ENCODE peak calls at places on chromosomes 2 and 18, in five cellular contexts. One of them, this sample, is unnamed.

GRCh38 chr2:20667151-20667530 is 197 bp downstream of the GDF7 start:
- DNase-seq in K562: no peak
- DNase-seq in pancreas: no peak
- DNase-seq in astrocyte of the spinal cord: no peak
- DNase-seq in uterus: no peak
- DNase-seq in this sample: no peak

GRCh38 chr18:77749189-77749588 is 499.5 kb downstream of the GALR1 start:
- DNase-seq in pancreas: no peak
- DNase-seq in astrocyte of the spinal cord: no peak
- DNase-seq in K562: peak
- DNase-seq in uterus: no peak
- DNase-seq in this sample: no peak

GRCh38 chr18:79720359-79720733 is 40.7 kb downstream of the CTDP1 start:
- DNase-seq in pancreas: no peak
- DNase-seq in uterus: no peak
- DNase-seq in K562: no peak
- DNase-seq in astrocyte of the spinal cord: no peak
- DNase-seq in this sample: no peak

GRCh38 chr18:7778181-7778580 is 211.1 kb downstream of the PTPRM start:
- DNase-seq in uterus: no peak
- DNase-seq in K562: no peak
- DNase-seq in pancreas: no peak
- DNase-seq in astrocyte of the spinal cord: no peak
- DNase-seq in this sample: no peak

GRCh38 chr2:148813603-148814065 is 61.4 kb upstream of the KIF5C start:
- DNase-seq in pancreas: no peak
- DNase-seq in astrocyte of the spinal cord: no peak
- DNase-seq in uterus: no peak
- DNase-seq in K562: peak
- DNase-seq in this sample: no peak

GRCh38 chr2:41326801-41327200 is 721.0 kb upstream of the PKDCC start:
- DNase-seq in astrocyte of the spinal cord: no peak
- DNase-seq in pancreas: no peak
- DNase-seq in K562: no peak
- DNase-seq in uterus: no peak
- DNase-seq in this sample: no peak

GRCh38 chr2:99763764-99764163 is 273.9 kb upstream of the REV1 start:
- DNase-seq in uterus: no peak
- DNase-seq in astrocyte of the spinal cord: no peak
- DNase-seq in pancreas: no peak
- DNase-seq in K562: no peak
- DNase-seq in this sample: no peak

GRCh38 chr2:141778315-141778835 is 352.4 kb downstream of the LRP1B start:
- DNase-seq in pancreas: no peak
- DNase-seq in uterus: no peak
- DNase-seq in astrocyte of the spinal cord: no peak
- DNase-seq in K562: no peak
- DNase-seq in this sample: no peak

GRCh38 chr18:79910563-79910962 is 40.9 kb downstream of the SLC66A2 start:
- DNase-seq in astrocyte of the spinal cord: no peak
- DNase-seq in uterus: no peak
- DNase-seq in K562: no peak
- DNase-seq in pancreas: no peak
- DNase-seq in this sample: no peak

GRCh38 chr18:36511791-36512352 is 214.4 kb downstream of the FHOD3 start:
- DNase-seq in pancreas: no peak
- DNase-seq in astrocyte of the spinal cord: no peak
- DNase-seq in uterus: no peak
- DNase-seq in K562: no peak
- DNase-seq in this sample: no peak

GRCh38 chr18:28411806-28412205 is 234.9 kb upstream of the CDH2 start:
- DNase-seq in K562: no peak
- DNase-seq in astrocyte of the spinal cord: peak
- DNase-seq in uterus: no peak
- DNase-seq in pancreas: no peak
- DNase-seq in this sample: no peak

GRCh38 chr2:97751752-97752151 is 38.4 kb downstream of the ZAP70 start:
- DNase-seq in pancreas: no peak
- DNase-seq in astrocyte of the spinal cord: peak
- DNase-seq in uterus: no peak
- DNase-seq in K562: no peak
- DNase-seq in this sample: peak

GRCh38 chr2:28403388-28403956 is 10.8 kb downstream of the FOSL2 start:
- DNase-seq in astrocyte of the spinal cord: no peak
- DNase-seq in pancreas: no peak
- DNase-seq in uterus: no peak
- DNase-seq in K562: no peak
- DNase-seq in this sample: no peak

GRCh38 chr2:28394331-28394877 is 1.7 kb downstream of the FOSL2 start:
- DNase-seq in pancreas: peak
- DNase-seq in uterus: peak
- DNase-seq in astrocyte of the spinal cord: peak
- DNase-seq in K562: no peak
- DNase-seq in this sample: no peak

GRCh38 chr2:74333175-74333574 is 10.0 kb downstream of the SLC4A5 start:
- DNase-seq in astrocyte of the spinal cord: peak
- DNase-seq in K562: peak
- DNase-seq in uterus: no peak
- DNase-seq in pancreas: no peak
- DNase-seq in this sample: no peak

GRCh38 chr2:121530210-121530562 is 494 bp upstream of the RNU4ATAC start:
- DNase-seq in uterus: peak
- DNase-seq in pancreas: peak
- DNase-seq in astrocyte of the spinal cord: peak
- DNase-seq in K562: peak
- DNase-seq in this sample: peak

GRCh38 chr2:25018681-25019080 is 23.2 kb upstream of the EFR3B start:
- DNase-seq in pancreas: no peak
- DNase-seq in K562: no peak
- DNase-seq in uterus: no peak
- DNase-seq in astrocyte of the spinal cord: no peak
- DNase-seq in this sample: no peak
- TF ChIP-seq CTCF in pancreas: no peak
- TF ChIP-seq CTCF in K562: no peak
- TF ChIP-seq CTCF in uterus: no peak
- TF ChIP-seq CTCF in astrocyte of the spinal cord: no peak
- TF ChIP-seq CTCF in this sample: no peak

GRCh38 chr2:204315236-204315662 is 230.0 kb upstream of the PARD3B start:
- DNase-seq in pancreas: no peak
- DNase-seq in astrocyte of the spinal cord: peak
- DNase-seq in K562: no peak
- DNase-seq in uterus: no peak
- DNase-seq in this sample: no peak
- H3K4me3 ChIP-seq in pancreas: no peak
- H3K4me3 ChIP-seq in astrocyte of the spinal cord: no peak
- H3K4me3 ChIP-seq in K562: no peak
- H3K4me3 ChIP-seq in uterus: no peak
- H3K4me3 ChIP-seq in this sample: no peak

GRCh38 chr2:100952512-100952911 is 49.6 kb upstream of the RPL31 start:
- DNase-seq in K562: no peak
- DNase-seq in uterus: no peak
- DNase-seq in pancreas: no peak
- DNase-seq in astrocyte of the spinal cord: no peak
- DNase-seq in this sample: no peak
- TF ChIP-seq CTCF in K562: no peak
- TF ChIP-seq CTCF in uterus: no peak
- TF ChIP-seq CTCF in pancreas: no peak
- TF ChIP-seq CTCF in astrocyte of the spinal cord: no peak
- TF ChIP-seq CTCF in this sample: no peak

DNA sequence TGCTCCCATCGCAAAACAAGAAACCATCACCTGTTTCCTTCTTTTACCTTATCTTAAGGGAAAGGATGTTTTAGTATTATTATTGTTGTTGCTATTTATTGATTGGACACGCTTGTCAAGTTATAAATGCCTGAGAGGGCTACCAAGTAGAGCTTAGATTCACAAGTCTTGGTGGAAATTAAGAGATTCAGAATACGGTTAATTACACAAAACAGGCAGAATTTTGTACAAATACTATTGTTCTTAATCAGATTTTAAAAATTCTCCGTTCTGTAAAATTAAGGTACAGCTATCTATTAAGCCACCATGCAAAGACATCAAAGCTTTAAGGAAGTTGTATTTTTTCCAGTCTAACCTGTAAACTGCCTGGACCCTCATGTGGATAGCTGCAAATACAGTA is 1.1 kb upstream of the ZNF521 start:
- DNase-seq in astrocyte of the spinal cord: no peak
- DNase-seq in uterus: no peak
- DNase-seq in pancreas: no peak
- DNase-seq in K562: no peak
- DNase-seq in this sample: no peak
- H3K4me3 ChIP-seq in astrocyte of the spinal cord: no peak
- H3K4me3 ChIP-seq in uterus: no peak
- H3K4me3 ChIP-seq in pancreas: no peak
- H3K4me3 ChIP-seq in K562: no peak
- H3K4me3 ChIP-seq in this sample: no peak

GRCh38 chr2:137659616-137660015 is 304.7 kb upstream of the HNMT start:
- DNase-seq in K562: no peak
- DNase-seq in uterus: no peak
- DNase-seq in astrocyte of the spinal cord: no peak
- DNase-seq in pancreas: no peak
- DNase-seq in this sample: peak
- TF ChIP-seq CTCF in K562: no peak
- TF ChIP-seq CTCF in uterus: no peak
- TF ChIP-seq CTCF in astrocyte of the spinal cord: no peak
- TF ChIP-seq CTCF in pancreas: no peak
- TF ChIP-seq CTCF in this sample: no peak

DNA sequence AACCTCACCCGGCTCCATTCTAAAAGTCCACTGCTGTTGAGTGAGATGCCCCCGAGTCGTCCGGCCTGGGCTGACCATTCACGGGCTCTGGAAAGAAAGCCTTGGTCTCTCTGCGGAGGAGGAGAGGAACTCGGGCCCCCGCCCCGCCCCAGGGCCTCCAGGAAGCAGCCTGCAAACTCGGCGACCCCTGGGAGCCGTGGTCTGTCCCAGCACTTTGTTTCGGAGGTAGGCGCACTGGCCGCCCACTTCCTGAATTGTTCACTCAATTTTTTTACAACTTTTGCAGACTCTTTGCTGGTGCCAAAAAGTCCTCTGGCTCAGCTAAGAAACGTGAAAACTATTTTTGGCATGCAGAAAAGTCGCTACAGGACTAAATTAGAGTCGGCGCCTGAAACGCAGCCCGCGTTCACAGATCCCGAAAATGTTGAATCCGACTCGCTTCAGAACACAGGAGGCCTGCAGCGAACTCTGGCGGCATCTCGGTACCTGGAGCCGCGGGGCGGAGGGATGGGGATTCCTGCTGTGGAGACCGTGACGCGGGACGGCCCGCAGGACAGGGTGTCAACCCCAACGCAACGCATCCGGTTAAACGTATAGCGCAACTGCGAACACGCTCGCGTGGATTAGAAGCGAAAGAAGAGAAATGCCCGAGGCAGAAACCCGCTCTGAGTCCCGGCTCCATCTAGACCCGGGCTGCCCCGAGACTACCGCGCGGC is 1.5 kb downstream of the PXDN start:
- DNase-seq in astrocyte of the spinal cord: peak
- DNase-seq in pancreas: no peak
- DNase-seq in K562: no peak
- DNase-seq in uterus: peak
- DNase-seq in this sample: peak
- H3K4me3 ChIP-seq in astrocyte of the spinal cord: peak
- H3K4me3 ChIP-seq in pancreas: peak
- H3K4me3 ChIP-seq in K562: no peak
- H3K4me3 ChIP-seq in uterus: peak
- H3K4me3 ChIP-seq in this sample: peak

GRCh38 chr2:159071190-159071915 is 102.9 kb downstream of the TANC1 start:
- DNase-seq in K562: no peak
- DNase-seq in uterus: no peak
- DNase-seq in pancreas: no peak
- DNase-seq in astrocyte of the spinal cord: peak
- DNase-seq in this sample: no peak
- TF ChIP-seq CTCF in K562: no peak
- TF ChIP-seq CTCF in uterus: no peak
- TF ChIP-seq CTCF in pancreas: no peak
- TF ChIP-seq CTCF in astrocyte of the spinal cord: no peak
- TF ChIP-seq CTCF in this sample: peak

GRCh38 chr2:8457620-8458255 is 224.1 kb upstream of the ID2 start:
- DNase-seq in astrocyte of the spinal cord: no peak
- DNase-seq in uterus: no peak
- DNase-seq in pancreas: no peak
- DNase-seq in K562: no peak
- DNase-seq in this sample: no peak
- H3K4me3 ChIP-seq in astrocyte of the spinal cord: no peak
- H3K4me3 ChIP-seq in uterus: no peak
- H3K4me3 ChIP-seq in pancreas: no peak
- H3K4me3 ChIP-seq in K562: no peak
- H3K4me3 ChIP-seq in this sample: no peak

DNA sequence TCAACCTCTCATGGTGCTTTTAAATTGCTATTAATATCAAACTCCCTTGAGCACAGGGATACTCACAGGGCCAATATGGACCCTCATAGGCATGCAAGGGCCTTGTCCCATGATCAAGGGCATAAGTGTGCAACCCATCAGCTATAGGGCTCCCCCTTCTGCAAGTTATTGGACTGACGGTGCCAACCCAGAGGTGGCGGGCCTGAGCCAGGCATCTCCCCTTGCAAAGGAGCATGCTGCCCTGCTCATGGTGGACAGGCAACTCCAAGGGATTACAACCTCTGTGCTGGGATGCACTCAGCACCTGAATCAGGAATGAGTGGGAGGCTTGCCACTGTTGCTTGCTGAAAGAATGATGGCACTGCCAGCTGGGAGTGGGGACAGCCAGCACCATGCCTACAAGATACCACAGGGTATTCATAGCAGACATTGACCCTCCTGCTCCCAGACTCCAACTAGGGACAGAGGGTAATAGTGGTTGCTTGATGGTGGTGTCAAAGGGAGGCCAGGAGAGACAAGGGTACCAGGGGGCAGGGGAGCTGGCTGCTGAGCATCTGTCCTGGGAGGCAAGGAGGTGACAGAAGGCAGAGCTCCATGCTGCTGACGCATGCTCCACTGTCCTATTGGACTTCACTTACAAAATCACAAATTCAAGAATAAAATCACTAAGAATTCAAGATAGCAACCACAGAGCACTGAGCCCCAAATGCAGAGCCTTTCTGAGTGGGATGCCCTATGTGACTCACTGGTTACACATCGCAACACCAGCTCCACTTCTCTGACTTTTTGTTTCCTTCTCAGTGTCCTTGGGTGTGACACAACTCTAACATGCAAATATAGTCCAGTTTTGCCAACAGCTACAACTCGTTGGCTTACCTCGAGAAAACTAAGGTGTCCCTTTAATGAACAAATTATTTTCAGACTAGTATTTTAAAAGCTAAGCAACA is 157.1 kb upstream of the CCDC150 start:
- DNase-seq in pancreas: no peak
- DNase-seq in astrocyte of the spinal cord: peak
- DNase-seq in K562: no peak
- DNase-seq in uterus: no peak
- DNase-seq in this sample: no peak
- TF ChIP-seq CTCF in pancreas: no peak
- TF ChIP-seq CTCF in astrocyte of the spinal cord: no peak
- TF ChIP-seq CTCF in K562: no peak
- TF ChIP-seq CTCF in uterus: no peak
- TF ChIP-seq CTCF in this sample: no peak

GRCh38 chr18:22935431-22935830 is 2.3 kb downstream of the RBBP8 start:
- DNase-seq in uterus: no peak
- DNase-seq in K562: no peak
- DNase-seq in astrocyte of the spinal cord: no peak
- DNase-seq in pancreas: no peak
- DNase-seq in this sample: no peak
- H3K4me3 ChIP-seq in uterus: no peak
- H3K4me3 ChIP-seq in K562: peak
- H3K4me3 ChIP-seq in astrocyte of the spinal cord: no peak
- H3K4me3 ChIP-seq in pancreas: no peak
- H3K4me3 ChIP-seq in this sample: no peak

This sample was measured in left lung.